ENCODE peak calls at places on chromosomes 4 and X, in six cellular contexts. L is GM04504; Y is stimulated activated CD4-positive, alpha-beta T cell treated with anti-CD3 and anti-CD28 coated beads, TNF-alpha, amount 100 ng/mL, for 1 hour; T is head of caudate nucleus; Q is neural crest cell; O is Ammon's horn. N is an unnamed sample.

GRCh38 chr4:100738388-100739165 is 220.8 kb upstream of the EMCN start:
- DNase-seq in Q (no peak), O (no peak), Y (no peak), L (peak), T (no peak), N (no peak)

GRCh38 chr4:143241892-143242291 is 57.2 kb downstream of the USP38 start:
- DNase-seq in Q (no peak), Y (no peak), O (no peak), T (no peak), L (no peak), N (no peak)

GRCh38 chrX:2696698-2697215 is 5.7 kb downstream of the CD99 start:
- DNase-seq in T (no peak), Q (no peak), L (peak), Y (peak), O (peak), N (no peak)

GRCh38 chr4:26860922-26861433 is 337 bp downstream of the STIM2 start:
- DNase-seq in T (no peak), L (no peak), O (peak), Q (peak), Y (no peak), N (peak)

GRCh38 chr4:1351854-1352633 is 5.0 kb downstream of the UVSSA start:
- DNase-seq in Y (peak), O (peak), Q (peak), L (no peak), T (peak), N (peak)

GRCh38 chr4:168739851-168740250 is 243.0 kb downstream of the PALLD start:
- DNase-seq in Q (no peak), O (no peak), T (no peak), L (no peak), Y (no peak), N (no peak)

GRCh38 chrX:51802917-51803688 is 59.9 kb downstream of the GSPT2 start:
- DNase-seq in L (peak), Q (peak), T (peak), O (peak), Y (peak), N (peak)

GRCh38 chr4:102027961-102028360 is 237.4 kb downstream of the BANK1 start:
- DNase-seq in O (no peak), Y (no peak), T (peak), L (no peak), Q (no peak), N (no peak)

GRCh38 chr4:53432528-53433424 is 55.3 kb downstream of the FIP1L1 start:
- DNase-seq in Y (no peak), L (no peak), O (no peak), Q (no peak), T (no peak), N (no peak)

GRCh38 chrX:54785901-54786300 is 12.2 kb downstream of the ITIH6 start:
- DNase-seq in Q (no peak), Y (no peak), T (peak), L (no peak), O (no peak), N (no peak)

GRCh38 chrX:48999030-48999429 is 3.0 kb downstream of the GRIPAP1 start:
- DNase-seq in Y (no peak), Q (no peak), O (no peak), L (no peak), T (peak), N (no peak)

GRCh38 chrX:53263597-53264094 is 17.7 kb downstream of the IQSEC2 start:
- DNase-seq in O (no peak), Y (no peak), Q (no peak), L (peak), T (no peak), N (no peak)

GRCh38 chr4:25878676-25879075 is 15.9 kb upstream of the SEL1L3 start:
- DNase-seq in T (no peak), L (no peak), Y (no peak), O (no peak), Q (no peak), N (no peak)

GRCh38 chr4:182145360-182145905 is 97.8 kb upstream of the TENM3 start:
- DNase-seq in O (no peak), T (peak), Y (no peak), L (no peak), Q (no peak), N (no peak)

GRCh38 chr4:83679692-83680091 is 143.8 kb downstream of the GPAT3 start:
- DNase-seq in Q (no peak), O (no peak), Y (no peak), T (no peak), L (no peak), N (no peak)

GRCh38 chr4:22191565-22192301 is 243.2 kb upstream of the KCNIP4 start:
- DNase-seq in Q (no peak), L (no peak), T (no peak), Y (no peak), O (no peak), N (no peak)

GRCh38 chr4:25486171-25486570 is 109.1 kb downstream of the ANAPC4 start:
- DNase-seq in Y (no peak), T (no peak), L (no peak), O (no peak), Q (no peak), N (no peak)

GRCh38 chr4:8841678-8842268 is 29.9 kb downstream of the HMX1 start:
- DNase-seq in Q (no peak), L (no peak), O (no peak), Y (no peak), T (no peak), N (no peak)

GRCh38 chrX:130167040-130167439 is 1.4 kb upstream of the AIFM1 start:
- DNase-seq in Q (no peak), T (no peak), L (no peak), Y (no peak), O (no peak), N (no peak)

GRCh38 chr4:82715731-82716617 is 82.6 kb downstream of the SCD5 start:
- DNase-seq in T (no peak), O (no peak), Y (no peak), L (no peak), Q (no peak), N (no peak)

N was measured in central memory CD8-positive, alpha-beta T cell.